ENCODE peak calls at places on chromosomes 1 and 21, in six cellular contexts. L is PC-3, A is astrocyte, E is fibroblast of lung, N is GM23248, B is MM.1S. G is an unnamed sample. For H3K9me3, the result is how much of the 10 kb centered on the place peaks cover.

GRCh38 chr1:58162952-58163550 is 383.5 kb downstream of the OMA1 start:
- DNase-seq in L (peak), A (peak), E (peak), N (peak), B (peak), G (peak)

GRCh38 chr1:60960846-60961542 is 121.4 kb upstream of the NFIA start:
- DNase-seq in L (peak), A (peak), E (no peak), N (peak), B (no peak), G (no peak)

GRCh38 chr1:6208723-6209660 is 3.1 kb downstream of the RNF207 start:
- DNase-seq in L (no peak), A (peak), E (peak), N (peak), B (no peak), G (no peak)

GRCh38 chr1:199272690-199273089 is 633.9 kb downstream of the PTPRC start:
- DNase-seq in L (peak), A (peak), E (peak), N (peak), B (no peak), G (peak)

GRCh38 chr1:100459815-100460114 is 78.2 kb upstream of the GPR88 start:
- DNase-seq in L (no peak), A (no peak), E (no peak), N (no peak), B (no peak), G (no peak)

GRCh38 chr1:243301059-243301458 is 45.2 kb downstream of the SDCCAG8 start:
- DNase-seq in L (no peak), A (no peak), E (no peak), N (no peak), B (no peak), G (no peak)

GRCh38 chr1:150621497-150622113 is 7.8 kb downstream of the ENSA start:
- DNase-seq in L (peak), A (peak), E (peak), N (peak), B (peak), G (no peak)

GRCh38 chr1:23273450-23274133 is 56.3 kb upstream of the HTR1D start:
- DNase-seq in L (peak), A (peak), E (peak), N (peak), B (no peak), G (no peak)

GRCh38 chr1:1630191-1630964 is 1.6 kb upstream of the MMP23B start:
- DNase-seq in L (no peak), A (peak), E (peak), N (peak), B (peak), G (no peak)

GRCh38 chr1:14552246-14552970 is 46.1 kb upstream of the KAZN start:
- DNase-seq in L (no peak), A (no peak), E (no peak), N (no peak), B (no peak), G (no peak)

GRCh38 chr1:1779691-1780597 is 1.7 kb upstream of the NADK start:
- DNase-seq in L (no peak), A (peak), E (peak), N (peak), B (peak), G (no peak)

GRCh38 chr1:32549601-32550000 is 10.4 kb downstream of the ZBTB8A start:
- DNase-seq in L (no peak), A (no peak), E (no peak), N (no peak), B (no peak), G (no peak)

GRCh38 chr1:178470411-178470960 is 26.3 kb downstream of the CLEC20A start:
- DNase-seq in L (peak), A (no peak), E (no peak), N (no peak), B (no peak), G (no peak)

GRCh38 chr1:970242-970972 is 4.1 kb downstream of the PLEKHN1 start:
- DNase-seq in L (no peak), A (no peak), E (no peak), N (no peak), B (no peak), G (no peak)

GRCh38 chr1:173050865-173051264 is at the start of gene TNFSF18:
- DNase-seq in L (peak), A (peak), E (peak), N (no peak), B (no peak), G (no peak)

GRCh38 chr1:90959352-90960206 is 62.3 kb downstream of the ZNF644 start:
- DNase-seq in L (peak), A (peak), E (peak), N (peak), B (no peak), G (no peak)

GRCh38 chr1:157359309-157360020 is 192.8 kb downstream of the FCRL5 start:
- DNase-seq in L (peak), A (no peak), E (no peak), N (no peak), B (peak), G (no peak)

GRCh38 chr21:33202464-33203363 is 27.0 kb upstream of the IFNAR2 start:
- DNase-seq in L (no peak), A (no peak), E (no peak), N (no peak), B (no peak), G (no peak)

GRCh38 chr1:167629681-167630567 is at the start of gene RCSD1:
- DNase-seq in L (no peak), A (no peak), E (peak), N (peak), B (peak), G (no peak)

DNA sequence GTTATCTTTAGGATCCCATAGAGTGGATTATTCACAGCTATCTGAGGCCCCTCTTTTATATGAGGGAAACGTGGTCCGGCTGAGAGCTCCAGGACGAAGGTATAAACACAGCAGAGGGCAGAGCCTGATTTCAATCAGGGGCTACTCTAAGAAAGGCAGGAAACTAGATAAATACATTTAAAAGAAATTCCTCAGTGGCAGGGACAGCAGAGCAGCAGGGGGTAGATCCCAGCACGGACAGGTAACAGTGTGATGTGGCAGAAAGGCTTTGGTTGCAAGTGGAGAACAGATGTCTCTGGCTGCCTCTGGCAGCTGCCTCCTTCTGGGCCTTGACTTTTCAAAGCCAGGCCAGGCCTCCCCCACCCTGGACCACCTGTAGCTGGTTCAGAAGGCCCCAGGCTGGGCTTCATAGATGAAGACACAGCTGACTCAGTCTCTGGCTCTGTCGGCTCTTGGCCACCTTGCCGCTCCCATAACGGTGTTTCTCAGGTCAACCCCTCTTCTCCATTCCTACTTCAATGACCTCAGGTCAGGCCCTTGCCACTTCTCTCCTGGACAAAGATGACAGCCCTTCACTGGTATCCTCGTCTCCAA is 43.8 kb downstream of the FAM78B start:
- DNase-seq in L (no peak), A (no peak), E (no peak), N (no peak), B (no peak), G (no peak)
- TF ChIP-seq EZH2 in L (no peak), A (no peak), E (no peak), N (no peak), B (no peak), G (no peak)

GRCh38 chr1:158366783-158367182 is 13.1 kb downstream of the CD1E start:
- DNase-seq in L (no peak), A (no peak), E (no peak), N (no peak), B (no peak), G (no peak)
- H3K9me3 ChIP-seq in L (under half), A (under half), E (under half), N (under half), B (under half), G (under half)

GRCh38 chr1:246113555-246114095 is 393.5 kb downstream of the SMYD3 start:
- DNase-seq in L (no peak), A (no peak), E (no peak), N (no peak), B (no peak), G (no peak)
- H3K4me2 ChIP-seq in L (no peak), A (peak), E (peak), N (no peak), B (no peak), G (no peak)

GRCh38 chr1:153679337-153680119 is 1.0 kb downstream of the NPR1 start:
- DNase-seq in L (no peak), A (no peak), E (no peak), N (peak), B (no peak), G (no peak)
- TF ChIP-seq EZH2 in L (no peak), A (peak), E (peak), N (peak), B (peak), G (no peak)

DNA sequence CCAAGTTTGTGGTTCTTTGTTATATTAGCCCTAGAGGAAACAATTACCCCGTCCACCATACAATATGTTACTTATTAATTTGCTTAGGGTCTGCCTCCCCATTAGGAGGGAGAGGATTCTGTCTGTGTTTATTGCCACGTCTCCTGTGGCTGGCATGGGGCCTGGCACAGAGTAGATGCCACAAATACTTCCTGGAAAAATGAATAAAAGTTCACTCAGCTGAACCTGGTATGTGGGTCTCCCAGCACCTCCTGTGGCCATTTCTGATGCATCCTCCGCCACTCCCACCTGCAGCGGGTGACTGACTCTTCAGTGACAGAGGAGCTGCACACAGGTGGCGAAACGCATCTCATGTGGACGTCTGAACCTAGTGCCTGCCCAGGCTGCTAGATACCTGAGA is 112.7 kb downstream of the CLIC6 start:
- DNase-seq in L (no peak), A (no peak), E (no peak), N (no peak), B (no peak), G (no peak)
- H3K9me3 ChIP-seq in L (under half), A (under half), E (under half), N (under half), B (under half), G (under half)

GRCh38 chr1:194069831-194070218 is 883.4 kb upstream of the B3GALT2 start:
- DNase-seq in L (no peak), A (no peak), E (no peak), N (no peak), B (no peak), G (no peak)
- H3K4me2 ChIP-seq in L (no peak), A (no peak), E (no peak), N (no peak), B (no peak), G (no peak)

GRCh38 chr21:45981641-45982255 is at the start of gene COL6A1:
- DNase-seq in L (peak), A (peak), E (no peak), N (peak), B (no peak), G (no peak)

GRCh38 chr21:45979651-45980050 is 1.9 kb upstream of the COL6A1 start:
- DNase-seq in L (peak), A (no peak), E (no peak), N (no peak), B (no peak), G (no peak)

GRCh38 chr21:45980271-45980670 is 1.3 kb upstream of the COL6A1 start:
- DNase-seq in L (no peak), A (no peak), E (no peak), N (no peak), B (no peak), G (no peak)

GRCh38 chr21:45981154-45981606 is 390 bp upstream of the COL6A1 start:
- DNase-seq in L (peak), A (peak), E (peak), N (peak), B (peak), G (peak)

DNA sequence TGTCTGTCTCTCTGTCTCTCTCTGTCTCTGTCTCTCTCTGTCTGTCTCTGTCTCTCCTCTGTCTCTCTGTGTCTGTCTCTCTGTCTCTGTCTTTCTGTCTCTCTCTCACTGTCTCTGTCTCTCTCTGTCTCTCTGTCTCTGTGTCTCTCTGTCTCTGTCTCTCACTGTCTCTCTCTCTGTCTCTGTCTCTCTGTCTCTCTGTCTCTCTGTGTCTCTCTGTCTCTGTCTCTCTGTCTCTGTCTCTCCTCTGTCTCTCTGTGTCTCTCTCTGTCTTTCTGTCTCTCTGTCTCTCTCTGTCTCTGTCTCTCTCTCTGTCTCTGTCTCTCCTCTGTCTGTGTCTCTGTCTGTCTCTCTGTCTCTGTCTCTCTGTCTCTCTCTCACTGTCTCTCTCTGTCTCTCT is 873 bp upstream of the COL6A1 start:
- DNase-seq in L (no peak), A (no peak), E (no peak), N (no peak), B (no peak), G (no peak)
- TF ChIP-seq EZH2 in L (no peak), A (no peak), E (no peak), N (no peak), B (no peak), G (no peak)

GRCh38 chr1:246709845-246710244 is 14.4 kb upstream of the SCCPDH start:
- DNase-seq in L (no peak), A (no peak), E (no peak), N (no peak), B (no peak), G (no peak)
- H3K9me3 ChIP-seq in L (under half), A (under half), E (under half), N (under half), B (under half), G (under half)

DNA sequence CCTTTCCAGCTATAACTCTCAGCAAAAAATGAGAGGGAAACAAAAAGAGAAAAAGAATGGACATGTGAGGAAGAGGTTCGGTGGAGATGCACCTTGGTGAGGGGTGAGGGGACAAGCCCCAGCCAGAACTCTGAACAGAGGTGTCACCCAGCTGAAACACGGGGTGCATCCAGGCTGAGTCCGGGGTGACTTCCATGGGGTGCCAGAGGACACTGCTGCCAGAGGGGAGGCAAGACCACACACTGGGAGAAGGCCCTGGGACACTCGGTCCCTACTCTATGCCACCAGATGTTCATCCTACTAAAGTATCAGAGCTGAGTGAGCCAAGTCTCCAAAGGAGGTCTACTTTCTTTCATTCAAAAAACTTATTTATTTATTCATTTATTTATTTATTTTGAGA is 36.1 kb upstream of the PPP1R15B start:
- DNase-seq in L (no peak), A (no peak), E (no peak), N (no peak), B (no peak), G (no peak)
- H3K4me2 ChIP-seq in L (no peak), A (no peak), E (no peak), N (no peak), B (no peak), G (no peak)